ENCODE peak calls at places on chromosomes 4 and X, in five cellular contexts. M, Z, I, T and C are unnamed samples.

GRCh38 chr4:145909331-145909730 is 29.3 kb downstream of the ZNF827 start:
- DNase-seq in M (no peak), Z (peak; percentile 86), I (peak; percentile 71), T (no peak), C (peak; percentile 67)

GRCh38 chrX:97898798-97899197 is 1015.1 kb downstream of the RPA4 start:
- DNase-seq in M (no peak), Z (no peak), I (no peak), T (no peak), C (no peak)

GRCh38 chr4:36292551-36293188 is 11.3 kb downstream of the DTHD1 start:
- DNase-seq in M (no peak), Z (no peak), I (no peak), T (no peak), C (no peak)

GRCh38 chr4:38964942-38965775 is 67.0 kb downstream of the TMEM156 start:
- DNase-seq in M (no peak), Z (no peak), I (no peak), T (no peak), C (no peak)

GRCh38 chr4:76200771-76201224 is 12.8 kb downstream of the SCARB2 start:
- DNase-seq in M (peak; percentile 77), Z (no peak), I (peak; percentile 37), T (no peak), C (no peak)

GRCh38 chrX:120450163-120450562 is 18.9 kb downstream of the LAMP2 start:
- DNase-seq in M (no peak), Z (no peak), I (no peak), T (no peak), C (no peak)

GRCh38 chr4:182307746-182308145 is 64.5 kb downstream of the TENM3 start:
- DNase-seq in M (peak; percentile 44), Z (no peak), I (peak; percentile 61), T (peak; percentile 24), C (no peak)

GRCh38 chr4:4333265-4333706 is 43.2 kb downstream of the ZBTB49 start:
- DNase-seq in M (peak; percentile 33), Z (peak; percentile 50), I (peak; percentile 78), T (no peak), C (no peak)

GRCh38 chrX:52923781-52924241 is 26.7 kb downstream of the FAM156B start:
- DNase-seq in M (peak; percentile 39), Z (peak; percentile 8), I (no peak), T (no peak), C (no peak)

GRCh38 chr4:184380707-184381106 is 93.6 kb downstream of the IRF2 start:
- DNase-seq in M (no peak), Z (no peak), I (no peak), T (no peak), C (no peak)

DNA sequence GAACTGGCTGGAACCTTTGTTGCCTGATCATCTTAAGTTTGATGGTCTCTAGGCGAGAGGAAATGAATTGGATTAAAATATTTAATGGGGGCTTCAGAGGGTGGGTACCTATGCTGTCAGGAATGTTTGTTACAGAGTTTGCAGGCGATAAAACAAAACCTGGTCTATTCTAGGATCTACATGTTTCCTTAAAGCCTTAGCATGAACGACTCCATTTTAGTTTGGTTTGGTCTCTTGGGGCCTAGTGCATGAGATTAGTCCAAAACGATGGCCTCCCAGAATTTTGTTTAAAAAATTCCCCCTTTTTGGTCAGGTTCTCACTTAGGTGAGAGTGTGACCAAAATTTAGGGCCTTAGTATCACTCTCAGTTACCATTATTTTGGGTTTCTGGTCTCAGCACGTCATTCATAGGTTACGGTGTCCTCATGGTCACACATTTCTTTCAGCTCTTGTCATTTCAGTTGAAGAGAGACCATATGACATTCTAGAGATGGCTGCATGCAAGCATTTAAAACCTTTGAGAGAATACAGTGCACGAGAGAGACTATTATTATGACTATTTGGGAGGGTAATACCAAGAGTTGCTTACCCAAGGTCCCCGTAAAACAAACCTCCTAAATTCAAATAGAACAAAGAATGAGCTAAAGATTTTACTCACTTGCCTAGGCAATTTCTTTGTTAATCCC is 13.8 kb downstream of the MOB1B start:
- DNase-seq in M (no peak), Z (no peak), I (no peak), T (no peak), C (no peak)
- H3K9me3 ChIP-seq in M (no peaks in the 10 kb centered on the region), Z (no peaks in the 10 kb centered on the region), I (peaks cover 3% of the 10 kb centered on the region), T (no peaks in the 10 kb centered on the region), C (no peaks in the 10 kb centered on the region)

GRCh38 chr4:86968477-86969015 is 33.7 kb downstream of the AFF1 start:
- DNase-seq in M (no peak), Z (no peak), I (no peak), T (no peak), C (no peak)

GRCh38 chr4:86967061-86967460 is 32.2 kb downstream of the AFF1 start:
- DNase-seq in M (no peak), Z (no peak), I (no peak), T (no peak), C (no peak)

GRCh38 chr4:86970447-86971354 is 35.9 kb downstream of the AFF1 start:
- DNase-seq in M (no peak), Z (no peak), I (no peak), T (no peak), C (no peak)

GRCh38 chr4:86965019-86965976 is 30.5 kb downstream of the AFF1 start:
- DNase-seq in M (no peak), Z (no peak), I (no peak), T (no peak), C (no peak)

GRCh38 chr4:86967798-86968197 is 33.0 kb downstream of the AFF1 start:
- DNase-seq in M (no peak), Z (no peak), I (no peak), T (no peak), C (no peak)
- H3K4me1 ChIP-seq in M (peaks cover 5% of the 10 kb centered on the region), Z (peaks cover 30% of the 10 kb centered on the region), I (peaks cover 5% of the 10 kb centered on the region), T (no peaks in the 10 kb centered on the region), C (peaks cover 5% of the 10 kb centered on the region)

DNA sequence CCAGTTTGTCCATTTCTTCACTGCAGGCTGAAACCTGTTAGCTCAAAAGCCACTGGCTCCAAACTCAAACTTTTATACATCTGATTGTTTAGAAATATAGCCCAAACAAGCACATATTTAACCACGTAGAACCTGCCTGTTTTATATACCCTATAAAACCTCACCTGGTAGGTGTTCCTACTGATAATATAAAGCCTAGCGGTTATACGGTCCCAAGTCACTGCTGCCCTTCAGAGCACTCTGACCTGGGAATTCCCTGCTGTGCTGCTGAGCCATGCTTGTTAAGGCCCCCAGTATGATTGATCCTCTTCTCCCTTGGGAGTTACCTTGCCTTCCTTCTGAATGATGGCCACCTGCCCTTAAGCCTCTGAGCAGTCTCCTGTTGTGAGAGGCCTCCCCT is 432.8 kb upstream of the LCORL start:
- DNase-seq in M (no peak), Z (no peak), I (no peak), T (no peak), C (no peak)
- H3K9me3 ChIP-seq in M (no peaks in the 10 kb centered on the region), Z (no peaks in the 10 kb centered on the region), I (no peaks in the 10 kb centered on the region), T (no peaks in the 10 kb centered on the region), C (no peaks in the 10 kb centered on the region)

GRCh38 chr4:41158274-41158673 is 56.1 kb downstream of the APBB2 start:
- DNase-seq in M (no peak), Z (no peak), I (no peak), T (no peak), C (no peak)

GRCh38 chr4:41156574-41156973 is 57.8 kb downstream of the APBB2 start:
- DNase-seq in M (no peak), Z (no peak), I (no peak), T (no peak), C (no peak)

GRCh38 chr4:41155194-41155830 is 59.0 kb downstream of the APBB2 start:
- DNase-seq in M (peak; percentile 26), Z (no peak), I (no peak), T (no peak), C (no peak)

GRCh38 chr4:41158756-41159155 is 55.6 kb downstream of the APBB2 start:
- DNase-seq in M (no peak), Z (no peak), I (no peak), T (no peak), C (no peak)

DNA sequence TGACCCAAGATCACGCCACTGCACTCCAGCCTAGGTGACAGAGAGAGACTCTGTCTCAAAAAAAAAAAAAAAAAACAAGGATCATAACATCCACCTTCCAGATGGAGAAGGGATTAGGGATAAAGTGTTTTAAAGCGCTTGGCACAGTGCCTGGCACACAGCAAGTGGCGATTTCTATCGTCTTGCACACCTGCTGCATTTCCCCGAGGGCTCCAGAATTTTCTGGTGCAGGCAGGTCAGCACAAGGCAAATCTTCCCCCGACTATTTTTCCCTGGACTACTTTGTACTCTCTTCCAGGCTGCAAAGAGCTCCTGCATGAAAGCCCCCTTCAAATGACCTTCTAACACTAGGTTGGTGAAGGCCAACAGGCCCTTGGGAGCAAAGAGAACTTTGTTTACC is 57.3 kb downstream of the APBB2 start:
- DNase-seq in M (no peak), Z (no peak), I (no peak), T (no peak), C (no peak)
- H3K4me1 ChIP-seq in M (peaks cover 12% of the 10 kb centered on the region), Z (peaks cover 50% of the 10 kb centered on the region), I (no peaks in the 10 kb centered on the region), T (no peaks in the 10 kb centered on the region), C (no peaks in the 10 kb centered on the region)

DNA sequence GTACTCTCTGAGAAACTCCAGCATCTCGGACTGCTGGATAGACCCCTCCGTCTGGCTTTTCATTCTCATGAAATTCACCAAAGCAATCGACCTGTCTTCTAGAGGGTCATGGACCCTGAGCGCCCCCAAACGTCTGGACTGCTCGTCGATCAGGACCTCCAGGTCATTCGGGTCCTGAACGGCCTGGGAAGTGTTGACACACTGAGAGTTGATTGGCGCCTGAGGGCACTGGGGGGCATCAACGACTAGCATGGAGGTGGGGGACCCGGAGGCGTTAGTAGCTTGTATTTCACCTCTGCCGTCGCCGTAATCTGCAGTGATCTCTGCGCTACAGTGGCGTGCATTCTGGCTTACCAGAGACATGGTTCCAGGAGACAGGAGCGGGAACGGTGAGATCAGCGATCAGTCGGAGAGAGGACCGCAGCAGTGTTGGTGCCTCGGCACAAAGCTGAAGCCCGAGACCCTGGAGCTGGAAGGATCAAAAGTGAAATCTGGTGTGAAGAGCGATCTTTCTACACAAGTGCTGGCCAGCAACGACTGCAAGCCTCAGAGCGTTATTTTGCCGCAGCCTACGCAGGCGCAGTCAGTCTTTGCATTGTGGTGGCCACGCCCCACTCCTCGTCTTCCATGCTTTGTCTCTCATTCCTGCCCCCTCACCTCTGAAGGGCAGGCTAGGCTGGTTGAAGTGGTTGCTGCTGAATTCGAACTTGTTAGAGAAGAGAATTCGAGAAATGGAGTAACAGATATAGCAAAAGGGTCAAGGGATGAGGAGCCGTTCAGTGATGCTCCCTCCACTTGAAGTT is at the start of gene MAGEE2:
- DNase-seq in M (no peak), Z (no peak), I (no peak), T (no peak), C (no peak)
- H3K9me3 ChIP-seq in M (no peaks in the 10 kb centered on the region), Z (no peaks in the 10 kb centered on the region), I (peaks cover 2% of the 10 kb centered on the region), T (no peaks in the 10 kb centered on the region), C (no peaks in the 10 kb centered on the region)

GRCh38 chr4:931960-932712 is at the start of the genes GAK and TMEM175:
- DNase-seq in M (peak; percentile 99), Z (peak; percentile 93), I (peak; percentile 95), T (peak; percentile 93), C (peak; percentile 94)
- H3K4me1 ChIP-seq in M (peaks cover 24% of the 10 kb centered on the region), Z (peaks cover 47% of the 10 kb centered on the region), I (peaks cover 13% of the 10 kb centered on the region), T (peaks cover 5% of the 10 kb centered on the region), C (peaks cover 4% of the 10 kb centered on the region)

DNA sequence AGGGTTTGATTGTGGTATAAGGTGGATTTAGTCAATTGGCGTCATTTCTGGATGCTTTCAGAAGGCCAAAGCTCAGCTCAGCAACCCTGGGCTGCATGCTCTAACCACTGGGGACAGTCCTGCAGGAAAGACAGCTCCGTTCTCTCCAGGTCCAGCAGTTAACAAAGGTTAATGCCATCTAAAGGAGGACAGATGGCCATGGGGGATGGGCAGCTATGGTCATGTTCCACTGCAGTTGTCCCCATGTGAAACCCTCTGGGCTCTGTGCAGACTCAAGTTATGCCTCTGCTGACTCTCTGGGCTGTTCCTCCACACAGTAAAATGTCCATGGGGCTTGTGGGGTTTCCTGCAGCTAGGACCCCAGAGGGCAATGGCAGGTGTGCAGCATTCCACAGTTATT is 562.1 kb upstream of the ADGRL3 start:
- DNase-seq in M (no peak), Z (no peak), I (no peak), T (no peak), C (no peak)
- H3K9me3 ChIP-seq in M (no peaks in the 10 kb centered on the region), Z (no peaks in the 10 kb centered on the region), I (peaks cover 3% of the 10 kb centered on the region), T (no peaks in the 10 kb centered on the region), C (no peaks in the 10 kb centered on the region)